ENCODE peak calls at places on chromosomes 3 and 15, in six cellular contexts. Y, M, N, G, A and S are unnamed samples.

GRCh38 chr15:68404056-68404798 is 27.7 kb downstream of the ITGA11 start:
- DNase-seq in A (no peak), Y (no peak), N (no peak), G (no peak), M (no peak), S (no peak)

GRCh38 chr15:80007532-80007931 is 36.5 kb upstream of the BCL2A1 start:
- DNase-seq in N (no peak), A (no peak), M (no peak), Y (no peak), G (no peak), S (no peak)

GRCh38 chr15:26842391-26842790 is 24.5 kb upstream of the GABRA5 start:
- DNase-seq in A (no peak), G (no peak), M (no peak), N (no peak), Y (no peak), S (no peak)

GRCh38 chr15:100766225-100767001 is 113.2 kb upstream of the ALDH1A3 start:
- DNase-seq in Y (no peak), N (no peak), A (no peak), M (no peak), G (no peak), S (no peak)

GRCh38 chr15:68321229-68321628 is 43.7 kb downstream of the FEM1B start:
- DNase-seq in Y (no peak), A (no peak), N (no peak), M (no peak), G (no peak), S (no peak)

GRCh38 chr15:70236306-70237103 is 138.8 kb upstream of the TLE3 start:
- DNase-seq in Y (no peak), M (peak; percentile 90), G (no peak), A (no peak), N (no peak), S (no peak)

GRCh38 chr3:113270786-113271185 is 59.4 kb downstream of the BOC start:
- DNase-seq in A (no peak), Y (no peak), G (no peak), M (no peak), N (no peak), S (no peak)

GRCh38 chr3:31252216-31253185 is 280.2 kb upstream of the STT3B start:
- DNase-seq in A (no peak), N (no peak), Y (no peak), M (no peak), G (no peak), S (no peak)

GRCh38 chr15:73915085-73915484 is 11.2 kb upstream of the LOXL1 start:
- DNase-seq in N (no peak), A (no peak), G (no peak), M (peak; percentile 58), Y (no peak), S (no peak)

GRCh38 chr3:127078626-127079025 is 95.7 kb downstream of the PLXNA1 start:
- DNase-seq in G (no peak), Y (no peak), M (no peak), N (no peak), A (no peak), S (no peak)

GRCh38 chr3:101888653-101889052 is 39.3 kb downstream of the NFKBIZ start:
- DNase-seq in N (no peak), M (no peak), A (no peak), G (no peak), Y (no peak), S (no peak)

GRCh38 chr3:194046995-194047681 is 88.8 kb upstream of the HES1 start:
- DNase-seq in Y (no peak), M (no peak), N (no peak), A (peak; percentile 33), G (no peak), S (peak; percentile 47)

GRCh38 chr15:77865106-77865630 is 212.3 kb downstream of the TBC1D2B start:
- DNase-seq in A (no peak), G (no peak), M (no peak), N (no peak), Y (no peak), S (no peak)